ENCODE peak calls at places on chromosomes 2 and 18, in four cellular contexts. O is A549; Z is activated T-helper 1 cell treated with anti-CD3 and anti-CD28 coated beads, Interleukin-12 subunit alpha, Interleukin-12 subunit beta, Interleukin-2, Interleukin-4 antibody, amounts not matched to agents 30 ng/mL and 10 ng/mL and 1 ng/mL, durations not matched to agents 14 hours and 24 hours and 36 hours; P is stimulated activated CD4-positive, alpha-beta T cell treated with anti-CD3 and anti-CD28 coated beads, Interleukin-15, amount 100 ng/mL, for 48 hours. L is an unnamed sample.
A peak's percentile ranks its signal among the peaks of the same experiment; 100 is the strongest.

GRCh38 chr2:38248707-38249106 is 128.4 kb downstream of the ATL2 start:
- DNase-seq in Z (no peak), P (no peak), O (no peak), L (no peak)

GRCh38 chr2:190119257-190119656 is 56.7 kb upstream of the MSTN start:
- DNase-seq in O (no peak), P (peak; percentile 4), Z (no peak), L (no peak)

GRCh38 chr2:16525265-16525887 is 140.3 kb downstream of the CYRIA start:
- DNase-seq in Z (no peak), P (peak; percentile 4), O (peak; percentile 31), L (no peak)

GRCh38 chr2:78701546-78701945 is 324.0 kb upstream of the REG3G start:
- DNase-seq in Z (no peak), P (no peak), O (no peak), L (no peak)

GRCh38 chr2:230895536-230896345 is 29.3 kb downstream of the GPR55 start:
- DNase-seq in O (no peak), P (no peak), Z (no peak), L (no peak)

GRCh38 chr2:215410932-215411285 is 25.0 kb downstream of the FN1 start:
- DNase-seq in O (peak; percentile 66), Z (no peak), P (no peak), L (peak; percentile 86)

GRCh38 chr2:42828487-42829416 is 36.4 kb upstream of the HAAO start:
- DNase-seq in Z (peak; percentile 52), P (peak; percentile 50), O (peak; percentile 96), L (peak; percentile 77)

GRCh38 chr2:134676960-134677359 is 41.8 kb downstream of the TMEM163 start:
- DNase-seq in Z (no peak), P (no peak), O (no peak), L (no peak)

GRCh38 chr2:20506281-20506685 is 59.4 kb downstream of the RHOB start:
- DNase-seq in O (no peak), Z (no peak), P (no peak), L (no peak)

GRCh38 chr2:10264506-10265327 is 38.0 kb upstream of the HPCAL1 start:
- DNase-seq in Z (no peak), P (no peak), O (no peak), L (no peak)

GRCh38 chr2:170695546-170695925 is 19.6 kb upstream of the SP5 start:
- DNase-seq in P (no peak), O (no peak), Z (no peak), L (no peak)

GRCh38 chr2:200741468-200742202 is 70.1 kb upstream of the BZW1 start:
- DNase-seq in P (no peak), Z (no peak), O (no peak), L (no peak)

GRCh38 chr2:206962966-206963365 is 23.6 kb downstream of the CPO start:
- DNase-seq in O (no peak), P (no peak), Z (no peak), L (no peak)

GRCh38 chr2:42040643-42041277 is 7.1 kb upstream of the PKDCC start:
- DNase-seq in P (no peak), Z (no peak), O (no peak), L (no peak)

GRCh38 chr2:85826990-85827878 is 61.6 kb downstream of the ST3GAL5 start:
- DNase-seq in P (peak; percentile 77), Z (peak; percentile 70), O (peak; percentile 88), L (peak; percentile 79)

GRCh38 chr18:47997338-47997780 is 66.9 kb upstream of the SMAD2 start:
- DNase-seq in P (peak; percentile 25), O (no peak), Z (no peak), L (no peak)

GRCh38 chr2:183134016-183134415 is 9.8 kb downstream of the NUP35 start:
- DNase-seq in O (no peak), Z (no peak), P (no peak), L (no peak)

GRCh38 chr2:85694052-85695025 is at the start of gene GNLY:
- DNase-seq in O (no peak), P (no peak), Z (no peak), L (no peak)

GRCh38 chr18:79596451-79597175 is 83.0 kb upstream of the CTDP1 start:
- DNase-seq in P (no peak), O (no peak), Z (no peak), L (no peak)

GRCh38 chr2:126534508-126534907 is 121.5 kb upstream of the GYPC start:
- DNase-seq in Z (no peak), O (no peak), P (no peak), L (no peak)

GRCh38 chr2:12052771-12053170 is 306.3 kb downstream of the LPIN1 start:
- DNase-seq in O (no peak), Z (no peak), P (no peak), L (no peak)

GRCh38 chr2:241940329-241940728 is 70.8 kb downstream of the RTP5 start:
- DNase-seq in P (no peak), O (no peak), Z (no peak), L (no peak)

GRCh38 chr2:237732790-237733349 is 65.7 kb upstream of the RBM44 start:
- DNase-seq in P (no peak), Z (no peak), O (no peak), L (no peak)

GRCh38 chr2:129709956-129710598 is 269.4 kb upstream of the RAB6C start:
- DNase-seq in Z (no peak), O (no peak), P (no peak), L (no peak)

GRCh38 chr2:95346738-95347671 is 49.9 kb downstream of the KCNIP3 start:
- DNase-seq in O (peak; percentile 20), Z (no peak), P (no peak), L (no peak)

GRCh38 chr18:8553611-8553924 is 55.7 kb upstream of the RAB12 start:
- DNase-seq in P (no peak), O (no peak), Z (no peak), L (no peak)

GRCh38 chr2:226122067-226122466 is 677.6 kb downstream of the IRS1 start:
- DNase-seq in O (no peak), Z (no peak), P (no peak), L (no peak)

L was measured in SJSA1.